ENCODE peak calls at places on chromosomes 11 and 22, in eight cellular contexts. Q, J, I, U, K, G, Y and D are unnamed samples.

GRCh38 chr11:78742430-78742829 is 167.8 kb upstream of the NARS2 start:
- DNase-seq in Q (no peak), J (no peak), I (no peak), U (no peak), K (no peak), G (no peak), Y (no peak), D (no peak)

GRCh38 chr11:84408946-84409411 is 1122.8 kb upstream of the CCDC90B start:
- DNase-seq in Q (no peak), J (no peak), I (no peak), U (no peak), K (peak), G (no peak), Y (no peak), D (no peak)

GRCh38 chr11:100863080-100863581 is 176.0 kb downstream of the ARHGAP42 start:
- DNase-seq in Q (no peak), J (no peak), I (no peak), U (no peak), K (peak), G (peak), Y (no peak), D (no peak)

GRCh38 chr11:59551651-59552521 is 40.5 kb downstream of the OR4D9 start:
- DNase-seq in Q (no peak), J (no peak), I (peak), U (no peak), K (peak), G (peak), Y (no peak), D (no peak)

GRCh38 chr11:1193326-1194230 is 29.3 kb upstream of the MUC5B start:
- DNase-seq in Q (no peak), J (no peak), I (no peak), U (no peak), K (no peak), G (no peak), Y (no peak), D (no peak)

GRCh38 chr11:65042899-65043298 is 1.9 kb downstream of the SAC3D1 start:
- DNase-seq in Q (no peak), J (no peak), I (no peak), U (no peak), K (no peak), G (no peak), Y (no peak), D (no peak)

GRCh38 chr11:3939651-3940190 is 84.3 kb downstream of the STIM1 start:
- DNase-seq in Q (no peak), J (no peak), I (no peak), U (no peak), K (peak), G (no peak), Y (no peak), D (no peak)

GRCh38 chr11:8838248-8838647 is 72.7 kb upstream of the AKIP1 start:
- DNase-seq in Q (no peak), J (no peak), I (no peak), U (no peak), K (peak), G (peak), Y (no peak), D (no peak)

GRCh38 chr11:77580712-77581337 is 8.9 kb upstream of the AQP11 start:
- DNase-seq in Q (no peak), J (no peak), I (peak), U (no peak), K (no peak), G (no peak), Y (no peak), D (no peak)

GRCh38 chr22:20566420-20567260 is 59.2 kb downstream of the MED15 start:
- DNase-seq in Q (peak), J (no peak), I (peak), U (peak), K (peak), G (no peak), Y (no peak), D (no peak)

GRCh38 chr11:111990381-111990780 is 34.8 kb upstream of the DLAT start:
- DNase-seq in Q (no peak), J (no peak), I (no peak), U (no peak), K (no peak), G (no peak), Y (no peak), D (no peak)

GRCh38 chr11:47788181-47788580 is 21.0 kb upstream of the FNBP4 start:
- DNase-seq in Q (no peak), J (no peak), I (no peak), U (no peak), K (no peak), G (no peak), Y (no peak), D (no peak)

GRCh38 chr11:8765294-8765693 is 82.7 kb downstream of the RPL27A start:
- DNase-seq in Q (no peak), J (no peak), I (no peak), U (no peak), K (peak), G (no peak), Y (no peak), D (no peak)

GRCh38 chr22:38233427-38233826 is 31.6 kb downstream of the MAFF start:
- DNase-seq in Q (no peak), J (no peak), I (no peak), U (no peak), K (peak), G (no peak), Y (no peak), D (no peak)

GRCh38 chr11:73308963-73309960 is 1.2 kb downstream of the ARHGEF17 start:
- DNase-seq in Q (no peak), J (no peak), I (no peak), U (no peak), K (peak), G (peak), Y (no peak), D (peak)

GRCh38 chr11:5153574-5154431 is 754 bp downstream of the OR52A1 start:
- DNase-seq in Q (no peak), J (no peak), I (no peak), U (no peak), K (no peak), G (no peak), Y (no peak), D (no peak)

GRCh38 chr22:42500164-42500835 is 19.3 kb downstream of the RRP7A start:
- DNase-seq in Q (peak), J (peak), I (peak), U (peak), K (peak), G (no peak), Y (no peak), D (peak)

GRCh38 chr22:46596032-46596441 is 24.1 kb upstream of the GRAMD4 start:
- DNase-seq in Q (no peak), J (no peak), I (no peak), U (no peak), K (no peak), G (no peak), Y (no peak), D (no peak)

GRCh38 chr22:35473971-35474370 is 66.7 kb upstream of the RASD2 start:
- DNase-seq in Q (no peak), J (no peak), I (no peak), U (no peak), K (no peak), G (no peak), Y (no peak), D (no peak)

GRCh38 chr11:95505927-95506426 is 275.0 kb upstream of the SESN3 start:
- DNase-seq in Q (no peak), J (no peak), I (no peak), U (no peak), K (peak), G (no peak), Y (peak), D (no peak)

GRCh38 chr11:129803533-129803932 is 12.1 kb upstream of the TMEM45B start:
- DNase-seq in Q (no peak), J (no peak), I (no peak), U (no peak), K (no peak), G (no peak), Y (no peak), D (no peak)

GRCh38 chr22:34851918-34852662 is 213.9 kb upstream of the ISX start:
- DNase-seq in Q (no peak), J (no peak), I (no peak), U (no peak), K (no peak), G (no peak), Y (no peak), D (no peak)

GRCh38 chr11:34570584-34570983 is 50.3 kb upstream of the EHF start:
- DNase-seq in Q (no peak), J (no peak), I (peak), U (no peak), K (peak), G (no peak), Y (no peak), D (no peak)

GRCh38 chr11:9765320-9766101 is 101.6 kb downstream of the SWAP70 start:
- DNase-seq in Q (no peak), J (no peak), I (no peak), U (no peak), K (peak), G (peak), Y (no peak), D (peak)

GRCh38 chr11:111282663-111283062 is 15.7 kb upstream of the POU2AF3 start:
- DNase-seq in Q (no peak), J (no peak), I (no peak), U (no peak), K (no peak), G (no peak), Y (no peak), D (no peak)

GRCh38 chr11:48116843-48117242 is 99.8 kb upstream of the OR4B1 start:
- DNase-seq in Q (no peak), J (no peak), I (no peak), U (no peak), K (no peak), G (no peak), Y (no peak), D (no peak)

GRCh38 chr11:30203850-30204249 is 27.0 kb upstream of the FSHB start:
- DNase-seq in Q (no peak), J (no peak), I (no peak), U (no peak), K (no peak), G (no peak), Y (no peak), D (no peak)

GRCh38 chr11:35098850-35099249 is 40.1 kb upstream of the CD44 start:
- DNase-seq in Q (no peak), J (no peak), I (no peak), U (no peak), K (no peak), G (no peak), Y (peak), D (no peak)

GRCh38 chr11:62333768-62334167 is 3.5 kb upstream of the ASRGL1 start:
- DNase-seq in Q (no peak), J (no peak), I (no peak), U (no peak), K (no peak), G (no peak), Y (no peak), D (no peak)

GRCh38 chr11:86591631-86592030 is 80.8 kb downstream of the ME3 start:
- DNase-seq in Q (no peak), J (no peak), I (no peak), U (no peak), K (peak), G (no peak), Y (no peak), D (no peak)

GRCh38 chr11:65445101-65445603 is 22.6 kb downstream of the NEAT1 start:
- DNase-seq in Q (no peak), J (no peak), I (no peak), U (no peak), K (peak), G (no peak), Y (no peak), D (no peak)

GRCh38 chr22:30206964-30207363 is 39.6 kb downstream of the LIF start:
- DNase-seq in Q (no peak), J (no peak), I (no peak), U (no peak), K (peak), G (peak), Y (no peak), D (peak)

GRCh38 chr22:44573451-44573850 is 75.4 kb upstream of the RTL6 start:
- DNase-seq in Q (no peak), J (no peak), I (no peak), U (no peak), K (no peak), G (no peak), Y (no peak), D (no peak)

GRCh38 chr11:134757633-134758032 is 345.6 kb upstream of the B3GAT1 start:
- DNase-seq in Q (no peak), J (no peak), I (no peak), U (no peak), K (no peak), G (no peak), Y (no peak), D (no peak)

GRCh38 chr11:70158201-70158600 is 44.9 kb upstream of the FADD start:
- DNase-seq in Q (no peak), J (no peak), I (no peak), U (no peak), K (peak), G (no peak), Y (no peak), D (no peak)

GRCh38 chr11:94706211-94706610 is 61.9 kb upstream of the AMOTL1 start:
- DNase-seq in Q (no peak), J (no peak), I (no peak), U (no peak), K (peak), G (no peak), Y (no peak), D (no peak)

GRCh38 chr22:24952837-24953293 is 349 bp downstream of the KIAA1671 start:
- DNase-seq in Q (no peak), J (no peak), I (no peak), U (no peak), K (peak), G (no peak), Y (no peak), D (peak)